ENCODE peak calls at places on chromosomes 6 and 20, in five cellular contexts. One of them, this sample, is unnamed.

GRCh38 chr20:2000286-2000685 is 6.4 kb upstream of the PDYN start:
- DNase-seq in effector CD4-positive, alpha-beta T cell: no peak
- DNase-seq in nucleus accumbens: no peak
- DNase-seq in skeletal muscle cell: no peak
- DNase-seq in stimulated activated naive CD8-positive, alpha-beta T cell treated with anti-CD3 and anti-CD28 coated beads, Interleukin-15, amount 100 ng/mL, for 72 hours: no peak
- DNase-seq in this sample: no peak

GRCh38 chr6:45983041-45983440 is 32.6 kb downstream of the CLIC5 start:
- DNase-seq in effector CD4-positive, alpha-beta T cell: no peak
- DNase-seq in nucleus accumbens: no peak
- DNase-seq in skeletal muscle cell: no peak
- DNase-seq in stimulated activated naive CD8-positive, alpha-beta T cell treated with anti-CD3 and anti-CD28 coated beads, Interleukin-15, amount 100 ng/mL, for 72 hours: no peak
- DNase-seq in this sample: no peak

GRCh38 chr20:50330504-50331313 is 140.1 kb downstream of the CEBPB start:
- DNase-seq in effector CD4-positive, alpha-beta T cell: no peak
- DNase-seq in nucleus accumbens: no peak
- DNase-seq in skeletal muscle cell: no peak
- DNase-seq in stimulated activated naive CD8-positive, alpha-beta T cell treated with anti-CD3 and anti-CD28 coated beads, Interleukin-15, amount 100 ng/mL, for 72 hours: no peak
- DNase-seq in this sample: peak

GRCh38 chr6:78861509-78861908 is 5.8 kb upstream of the IRAK1BP1 start:
- DNase-seq in effector CD4-positive, alpha-beta T cell: no peak
- DNase-seq in nucleus accumbens: no peak
- DNase-seq in skeletal muscle cell: no peak
- DNase-seq in stimulated activated naive CD8-positive, alpha-beta T cell treated with anti-CD3 and anti-CD28 coated beads, Interleukin-15, amount 100 ng/mL, for 72 hours: no peak
- DNase-seq in this sample: no peak

GRCh38 chr20:19850190-19850533 is 92.1 kb downstream of the RIN2 start:
- DNase-seq in effector CD4-positive, alpha-beta T cell: no peak
- DNase-seq in nucleus accumbens: no peak
- DNase-seq in skeletal muscle cell: no peak
- DNase-seq in stimulated activated naive CD8-positive, alpha-beta T cell treated with anti-CD3 and anti-CD28 coated beads, Interleukin-15, amount 100 ng/mL, for 72 hours: no peak
- DNase-seq in this sample: peak

GRCh38 chr20:59818911-59819310 is 114.5 kb downstream of the SYCP2 start:
- DNase-seq in effector CD4-positive, alpha-beta T cell: no peak
- DNase-seq in nucleus accumbens: no peak
- DNase-seq in skeletal muscle cell: no peak
- DNase-seq in stimulated activated naive CD8-positive, alpha-beta T cell treated with anti-CD3 and anti-CD28 coated beads, Interleukin-15, amount 100 ng/mL, for 72 hours: no peak
- DNase-seq in this sample: no peak

GRCh38 chr6:83867527-83868161 is 8.2 kb downstream of the CYB5R4 start:
- DNase-seq in effector CD4-positive, alpha-beta T cell: no peak
- DNase-seq in nucleus accumbens: no peak
- DNase-seq in skeletal muscle cell: peak
- DNase-seq in stimulated activated naive CD8-positive, alpha-beta T cell treated with anti-CD3 and anti-CD28 coated beads, Interleukin-15, amount 100 ng/mL, for 72 hours: peak
- DNase-seq in this sample: no peak

GRCh38 chr6:15855311-15855710 is 192.5 kb upstream of the DTNBP1 start:
- DNase-seq in effector CD4-positive, alpha-beta T cell: no peak
- DNase-seq in nucleus accumbens: no peak
- DNase-seq in skeletal muscle cell: no peak
- DNase-seq in stimulated activated naive CD8-positive, alpha-beta T cell treated with anti-CD3 and anti-CD28 coated beads, Interleukin-15, amount 100 ng/mL, for 72 hours: no peak
- DNase-seq in this sample: no peak

GRCh38 chr20:1150218-1150617 is 31.8 kb downstream of the PSMF1 start:
- DNase-seq in effector CD4-positive, alpha-beta T cell: no peak
- DNase-seq in nucleus accumbens: no peak
- DNase-seq in skeletal muscle cell: peak
- DNase-seq in stimulated activated naive CD8-positive, alpha-beta T cell treated with anti-CD3 and anti-CD28 coated beads, Interleukin-15, amount 100 ng/mL, for 72 hours: no peak
- DNase-seq in this sample: no peak

GRCh38 chr6:111850288-111850937 is 22.8 kb downstream of the FYN start:
- DNase-seq in effector CD4-positive, alpha-beta T cell: no peak
- DNase-seq in nucleus accumbens: peak
- DNase-seq in skeletal muscle cell: no peak
- DNase-seq in stimulated activated naive CD8-positive, alpha-beta T cell treated with anti-CD3 and anti-CD28 coated beads, Interleukin-15, amount 100 ng/mL, for 72 hours: no peak
- DNase-seq in this sample: peak

GRCh38 chr6:82786251-82786650 is 279.4 kb downstream of the UBE3D start:
- DNase-seq in effector CD4-positive, alpha-beta T cell: no peak
- DNase-seq in nucleus accumbens: no peak
- DNase-seq in skeletal muscle cell: no peak
- DNase-seq in stimulated activated naive CD8-positive, alpha-beta T cell treated with anti-CD3 and anti-CD28 coated beads, Interleukin-15, amount 100 ng/mL, for 72 hours: no peak
- DNase-seq in this sample: no peak

GRCh38 chr6:8382434-8382833 is 52.9 kb downstream of the SLC35B3 start:
- DNase-seq in effector CD4-positive, alpha-beta T cell: no peak
- DNase-seq in nucleus accumbens: no peak
- DNase-seq in skeletal muscle cell: no peak
- DNase-seq in stimulated activated naive CD8-positive, alpha-beta T cell treated with anti-CD3 and anti-CD28 coated beads, Interleukin-15, amount 100 ng/mL, for 72 hours: no peak
- DNase-seq in this sample: no peak

GRCh38 chr6:12578751-12579150 is 137.8 kb upstream of the PHACTR1 start:
- DNase-seq in effector CD4-positive, alpha-beta T cell: no peak
- DNase-seq in nucleus accumbens: no peak
- DNase-seq in skeletal muscle cell: no peak
- DNase-seq in stimulated activated naive CD8-positive, alpha-beta T cell treated with anti-CD3 and anti-CD28 coated beads, Interleukin-15, amount 100 ng/mL, for 72 hours: no peak
- DNase-seq in this sample: no peak

GRCh38 chr6:90068835-90069478 is 174.7 kb downstream of the GJA10 start:
- DNase-seq in effector CD4-positive, alpha-beta T cell: no peak
- DNase-seq in nucleus accumbens: no peak
- DNase-seq in skeletal muscle cell: no peak
- DNase-seq in stimulated activated naive CD8-positive, alpha-beta T cell treated with anti-CD3 and anti-CD28 coated beads, Interleukin-15, amount 100 ng/mL, for 72 hours: no peak
- DNase-seq in this sample: no peak

GRCh38 chr6:140340795-140341194 is 966.3 kb upstream of the CITED2 start:
- DNase-seq in effector CD4-positive, alpha-beta T cell: no peak
- DNase-seq in nucleus accumbens: no peak
- DNase-seq in skeletal muscle cell: no peak
- DNase-seq in stimulated activated naive CD8-positive, alpha-beta T cell treated with anti-CD3 and anti-CD28 coated beads, Interleukin-15, amount 100 ng/mL, for 72 hours: no peak
- DNase-seq in this sample: no peak

GRCh38 chr6:142694054-142694453 is 250.9 kb downstream of the HIVEP2 start:
- DNase-seq in effector CD4-positive, alpha-beta T cell: no peak
- DNase-seq in nucleus accumbens: no peak
- DNase-seq in skeletal muscle cell: no peak
- DNase-seq in stimulated activated naive CD8-positive, alpha-beta T cell treated with anti-CD3 and anti-CD28 coated beads, Interleukin-15, amount 100 ng/mL, for 72 hours: no peak
- DNase-seq in this sample: no peak

GRCh38 chr20:496126-496696 is 33.9 kb upstream of the TBC1D20 start:
- DNase-seq in effector CD4-positive, alpha-beta T cell: no peak
- DNase-seq in nucleus accumbens: no peak
- DNase-seq in skeletal muscle cell: no peak
- DNase-seq in stimulated activated naive CD8-positive, alpha-beta T cell treated with anti-CD3 and anti-CD28 coated beads, Interleukin-15, amount 100 ng/mL, for 72 hours: no peak
- DNase-seq in this sample: no peak

GRCh38 chr20:50594591-50595432 is 84.6 kb downstream of the PTPN1 start:
- DNase-seq in effector CD4-positive, alpha-beta T cell: no peak
- DNase-seq in nucleus accumbens: no peak
- DNase-seq in skeletal muscle cell: no peak
- DNase-seq in stimulated activated naive CD8-positive, alpha-beta T cell treated with anti-CD3 and anti-CD28 coated beads, Interleukin-15, amount 100 ng/mL, for 72 hours: no peak
- DNase-seq in this sample: no peak

GRCh38 chr6:97312241-97312640 is 29.2 kb upstream of the MMS22L start:
- DNase-seq in effector CD4-positive, alpha-beta T cell: no peak
- DNase-seq in nucleus accumbens: no peak
- DNase-seq in skeletal muscle cell: no peak
- DNase-seq in stimulated activated naive CD8-positive, alpha-beta T cell treated with anti-CD3 and anti-CD28 coated beads, Interleukin-15, amount 100 ng/mL, for 72 hours: no peak
- DNase-seq in this sample: no peak

GRCh38 chr6:170206931-170207431 is 83.9 kb downstream of the DLL1 start:
- DNase-seq in effector CD4-positive, alpha-beta T cell: no peak
- DNase-seq in nucleus accumbens: no peak
- DNase-seq in skeletal muscle cell: no peak
- DNase-seq in stimulated activated naive CD8-positive, alpha-beta T cell treated with anti-CD3 and anti-CD28 coated beads, Interleukin-15, amount 100 ng/mL, for 72 hours: peak
- DNase-seq in this sample: no peak

GRCh38 chr6:39731565-39731964 is 6.4 kb upstream of the KIF6 start:
- DNase-seq in effector CD4-positive, alpha-beta T cell: no peak
- DNase-seq in nucleus accumbens: no peak
- DNase-seq in skeletal muscle cell: no peak
- DNase-seq in stimulated activated naive CD8-positive, alpha-beta T cell treated with anti-CD3 and anti-CD28 coated beads, Interleukin-15, amount 100 ng/mL, for 72 hours: no peak
- DNase-seq in this sample: no peak

GRCh38 chr6:41167173-41167963 is 4.5 kb upstream of the TREM2 start:
- DNase-seq in effector CD4-positive, alpha-beta T cell: no peak
- DNase-seq in nucleus accumbens: no peak
- DNase-seq in skeletal muscle cell: no peak
- DNase-seq in stimulated activated naive CD8-positive, alpha-beta T cell treated with anti-CD3 and anti-CD28 coated beads, Interleukin-15, amount 100 ng/mL, for 72 hours: no peak
- DNase-seq in this sample: no peak

GRCh38 chr20:39117486-39117885 is 155.3 kb downstream of the DHX35 start:
- DNase-seq in effector CD4-positive, alpha-beta T cell: no peak
- DNase-seq in nucleus accumbens: no peak
- DNase-seq in skeletal muscle cell: no peak
- DNase-seq in stimulated activated naive CD8-positive, alpha-beta T cell treated with anti-CD3 and anti-CD28 coated beads, Interleukin-15, amount 100 ng/mL, for 72 hours: no peak
- DNase-seq in this sample: no peak

GRCh38 chr20:31934968-31935764 is 16.7 kb downstream of the PDRG1 start:
- DNase-seq in effector CD4-positive, alpha-beta T cell: no peak
- DNase-seq in nucleus accumbens: no peak
- DNase-seq in skeletal muscle cell: no peak
- DNase-seq in stimulated activated naive CD8-positive, alpha-beta T cell treated with anti-CD3 and anti-CD28 coated beads, Interleukin-15, amount 100 ng/mL, for 72 hours: no peak
- DNase-seq in this sample: no peak

GRCh38 chr20:258963-259362 is 1.4 kb downstream of the DEFB132 start:
- DNase-seq in effector CD4-positive, alpha-beta T cell: no peak
- DNase-seq in nucleus accumbens: no peak
- DNase-seq in skeletal muscle cell: no peak
- DNase-seq in stimulated activated naive CD8-positive, alpha-beta T cell treated with anti-CD3 and anti-CD28 coated beads, Interleukin-15, amount 100 ng/mL, for 72 hours: no peak
- DNase-seq in this sample: no peak

GRCh38 chr6:146919017-146919416 is 285.2 kb upstream of the STXBP5 start:
- DNase-seq in effector CD4-positive, alpha-beta T cell: no peak
- DNase-seq in nucleus accumbens: no peak
- DNase-seq in skeletal muscle cell: no peak
- DNase-seq in stimulated activated naive CD8-positive, alpha-beta T cell treated with anti-CD3 and anti-CD28 coated beads, Interleukin-15, amount 100 ng/mL, for 72 hours: no peak
- DNase-seq in this sample: no peak

GRCh38 chr20:58053391-58054055 is 174.9 kb downstream of the ANKRD60 start:
- DNase-seq in effector CD4-positive, alpha-beta T cell: no peak
- DNase-seq in nucleus accumbens: no peak
- DNase-seq in skeletal muscle cell: no peak
- DNase-seq in stimulated activated naive CD8-positive, alpha-beta T cell treated with anti-CD3 and anti-CD28 coated beads, Interleukin-15, amount 100 ng/mL, for 72 hours: no peak
- DNase-seq in this sample: no peak